ENCODE peak calls at places on chromosome 1, in five cellular contexts. Y is naive B cell; C is CD4-positive, alpha-beta T cell; T is stimulated activated CD8-positive, alpha-beta memory T cell treated with anti-CD3 and anti-CD28 coated beads, Interleukin-15, amount 100 ng/mL, for 24 hours; K is activated T-cell treated with anti-CD3 and anti-CD28 coated beads, Interleukin-2, amount 50 U/mL, for 1 hour. L is an unnamed sample.

GRCh38 chr1:6580119-6580587 is 359 bp downstream of the ZBTB48 start:
- DNase-seq in Y (peak), T (no peak), C (no peak), K (no peak), L (peak)

GRCh38 chr1:110130989-110131388 is 18.7 kb downstream of the UBL4B start:
- DNase-seq in T (no peak), K (no peak), C (no peak), Y (no peak), L (no peak)

GRCh38 chr1:19682257-19682656 is 17.6 kb downstream of the HTR6 start:
- DNase-seq in Y (no peak), C (no peak), T (no peak), K (no peak), L (no peak)

GRCh38 chr1:233304489-233305102 is 9.1 kb upstream of the PCNX2 start:
- DNase-seq in C (no peak), Y (peak), T (no peak), K (no peak), L (peak)

GRCh38 chr1:212858461-212859265 is 588 bp downstream of the FLVCR1 start:
- DNase-seq in K (peak), Y (no peak), T (peak), C (peak), L (peak)

GRCh38 chr1:211680752-211681327 is 5.4 kb upstream of the NEK2 start:
- DNase-seq in Y (peak), T (peak), C (peak), K (peak), L (peak)

GRCh38 chr1:34781844-34782391 is 904 bp downstream of the GJB3 start:
- DNase-seq in C (no peak), T (no peak), Y (no peak), K (no peak), L (no peak)

GRCh38 chr1:118340928-118341905 is 156.2 kb upstream of the SPAG17 start:
- DNase-seq in T (no peak), K (no peak), Y (no peak), C (no peak), L (no peak)

L was measured in NAMALWA.